ENCODE peak calls at places on chromosomes 4 and X, in five cellular contexts. W is neuronal stem cell, J is H9, P is trophoblast cell, X is H1. C is an unnamed sample.

GRCh38 chr4:2085496-2085901 is 26.4 kb downstream of the NAT8L start:
- DNase-seq in P (no peak), X (no peak), W (no peak), J (peak), C (no peak)

GRCh38 chr4:52187603-52188002 is 136.5 kb downstream of the SPATA18 start:
- DNase-seq in P (no peak), J (no peak), X (no peak), W (no peak), C (no peak)

GRCh38 chr4:159370316-159370715 is 267.4 kb downstream of the RAPGEF2 start:
- DNase-seq in W (no peak), P (no peak), J (no peak), X (no peak), C (no peak)

GRCh38 chrX:113804293-113804692 is 779.6 kb upstream of the HTR2C start:
- DNase-seq in W (no peak), X (no peak), P (no peak), J (peak), C (no peak)

GRCh38 chr4:28868831-28869230 is 1851.3 kb upstream of the PCDH7 start:
- DNase-seq in P (no peak), X (no peak), J (no peak), W (no peak), C (no peak)

GRCh38 chr4:140156529-140157171 is 2.7 kb upstream of the MAML3 start:
- DNase-seq in P (no peak), W (no peak), X (no peak), J (no peak), C (no peak)

GRCh38 chr4:142697928-142698327 is 148.2 kb downstream of the INPP4B start:
- DNase-seq in W (no peak), X (no peak), J (no peak), P (no peak), C (no peak)

GRCh38 chr4:171880136-171880535 is 66.9 kb downstream of the GALNTL6 start:
- DNase-seq in X (no peak), W (no peak), P (peak), J (no peak), C (peak)

GRCh38 chr4:19776021-19776459 is 475.7 kb upstream of the SLIT2 start:
- DNase-seq in X (peak), J (no peak), W (peak), P (peak), C (peak)

GRCh38 chrX:68532828-68533227 is 34.0 kb downstream of the YIPF6 start:
- DNase-seq in X (no peak), J (no peak), W (no peak), P (no peak), C (no peak)

GRCh38 chr4:803884-804283 is 22.0 kb downstream of the CPLX1 start:
- DNase-seq in X (no peak), W (no peak), J (no peak), P (no peak), C (no peak)

GRCh38 chrX:2819345-2820130 is 9.2 kb upstream of the GYG2 start:
- DNase-seq in W (no peak), P (no peak), X (no peak), J (no peak), C (peak)

GRCh38 chr4:2662598-2662997 is 93.5 kb downstream of the TNIP2 start:
- DNase-seq in W (no peak), X (no peak), P (peak), J (no peak), C (peak)

GRCh38 chr4:99506781-99507180 is 4.0 kb upstream of the C4orf17 start:
- DNase-seq in J (no peak), X (no peak), P (no peak), W (no peak), C (no peak)

GRCh38 chr4:119040711-119041185 is 94.9 kb upstream of the MYOZ2 start:
- DNase-seq in W (no peak), X (no peak), P (peak), J (peak), C (peak)

GRCh38 chr4:93646225-93646930 is 182.2 kb upstream of the ATOH1 start:
- DNase-seq in P (no peak), J (no peak), W (no peak), X (no peak), C (no peak)

GRCh38 chrX:107729558-107730297 is 45.9 kb downstream of the TSC22D3 start:
- DNase-seq in X (no peak), W (no peak), J (peak), P (no peak), C (peak)

GRCh38 chr4:83125738-83126141 is 11.2 kb upstream of the PLAC8 start:
- DNase-seq in P (peak), W (no peak), J (no peak), X (no peak), C (no peak)

GRCh38 chr4:87078987-87079469 is 141.4 kb downstream of the KLHL8 start:
- DNase-seq in J (no peak), P (peak), W (no peak), X (no peak), C (peak)

GRCh38 chr4:105677689-105678088 is 30.8 kb downstream of the INTS12 start:
- DNase-seq in X (no peak), J (no peak), W (no peak), P (no peak), C (no peak)

GRCh38 chr4:113858924-113859323 is 97.4 kb upstream of the CAMK2D start:
- DNase-seq in X (no peak), J (no peak), W (no peak), P (no peak), C (no peak)

GRCh38 chr4:98260047-98260578 is 1.1 kb upstream of the RAP1GDS1 start:
- DNase-seq in P (no peak), W (no peak), X (no peak), J (peak), C (no peak)

GRCh38 chr4:98262431-98262830 is 1.2 kb downstream of the RAP1GDS1 start:
- DNase-seq in X (no peak), P (no peak), W (no peak), J (no peak), C (no peak)

GRCh38 chr4:98261291-98262271 is at the start of gene RAP1GDS1:
- DNase-seq in X (no peak), J (peak), P (peak), W (peak), C (peak)

DNA sequence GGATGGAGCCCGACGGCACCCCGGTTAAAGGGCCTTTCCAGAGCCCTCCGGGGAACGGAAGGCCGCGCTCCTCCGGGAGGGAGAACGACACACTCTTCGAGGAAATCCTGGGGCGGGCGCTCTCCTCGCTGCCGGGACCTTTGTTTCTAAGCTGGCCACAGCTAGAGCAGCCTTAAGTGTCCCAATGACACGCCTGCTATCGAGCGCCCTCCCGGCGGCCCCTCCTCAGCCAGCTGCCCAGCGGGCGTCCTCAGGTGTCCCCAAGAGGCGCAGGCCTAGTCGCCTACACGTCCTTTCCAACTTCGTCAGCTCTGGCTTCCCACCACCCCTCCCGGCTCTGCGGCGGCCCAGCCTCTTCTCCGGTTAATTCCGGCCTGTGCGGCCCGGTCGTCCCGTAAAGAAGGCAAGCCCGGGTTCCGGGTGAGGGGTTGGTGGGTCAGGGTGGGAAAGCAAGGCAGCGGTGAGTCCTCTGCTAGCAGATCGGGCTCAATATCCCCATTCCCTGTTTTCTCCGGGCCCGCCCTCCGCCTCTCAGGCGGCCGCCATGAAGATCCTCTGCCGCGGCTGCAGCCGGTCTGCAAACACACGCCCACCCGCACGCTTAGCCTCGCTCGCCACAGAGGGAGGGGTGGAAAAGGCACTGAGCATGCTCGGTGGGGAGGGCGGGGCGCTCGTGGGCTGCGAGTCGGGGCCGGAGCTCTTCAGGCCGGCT is 449 bp upstream of the RAP1GDS1 start:
- DNase-seq in P (peak), J (peak), W (peak), X (peak), C (peak)
- H2BK5ac ChIP-seq in P (peak), J (peak), W (peak), X (peak), C (peak)

GRCh38 chrX:79630033-79631009 is 263.2 kb upstream of the ITM2A start:
- DNase-seq in W (no peak), X (no peak), J (no peak), P (no peak), C (no peak)
- H3K27ac ChIP-seq in W (no peak), X (no peak), J (no peak), P (no peak), C (no peak)

GRCh38 chr4:81454498-81454897 is 17.2 kb downstream of the RASGEF1B start:
- DNase-seq in P (no peak), X (no peak), J (no peak), W (no peak), C (no peak)
- H2BK12ac ChIP-seq in P (no peak), X (no peak), J (no peak), W (no peak), C (no peak)

DNA sequence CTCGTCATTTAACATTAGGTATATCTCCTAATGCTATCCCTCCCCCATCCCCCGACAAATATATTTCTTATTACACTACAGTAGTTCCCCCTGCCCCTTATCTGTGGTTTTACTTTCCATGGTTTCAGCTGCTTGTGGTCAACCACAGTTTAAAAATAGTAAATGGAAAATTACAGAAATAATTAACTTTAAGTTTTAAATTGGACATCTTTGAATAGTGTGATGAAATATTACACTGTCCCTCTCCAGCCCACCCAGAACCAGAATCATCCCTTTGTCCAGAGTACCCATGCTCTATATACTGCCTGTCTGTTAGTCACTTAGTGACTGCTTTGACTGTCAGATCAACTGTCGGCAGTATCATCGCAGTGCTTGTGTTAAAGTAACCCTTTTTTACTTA is 47.4 kb upstream of the VEGFC start:
- DNase-seq in J (no peak), X (no peak), P (no peak), W (no peak), C (peak)
- H2BK5ac ChIP-seq in J (no peak), X (no peak), P (no peak), W (no peak), C (no peak)

GRCh38 chr4:39635023-39635422 is 3.6 kb downstream of the SMIM14 start:
- DNase-seq in X (no peak), P (peak), W (no peak), J (peak), C (no peak)
- H3K27ac ChIP-seq in X (peak), P (peak), W (no peak), J (peak), C (no peak)

GRCh38 chr4:80814266-80814665 is 216.2 kb upstream of the BMP3 start:
- DNase-seq in P (no peak), X (no peak), J (no peak), W (no peak), C (no peak)
- H2BK12ac ChIP-seq in P (no peak), X (no peak), J (no peak), W (no peak), C (no peak)

DNA sequence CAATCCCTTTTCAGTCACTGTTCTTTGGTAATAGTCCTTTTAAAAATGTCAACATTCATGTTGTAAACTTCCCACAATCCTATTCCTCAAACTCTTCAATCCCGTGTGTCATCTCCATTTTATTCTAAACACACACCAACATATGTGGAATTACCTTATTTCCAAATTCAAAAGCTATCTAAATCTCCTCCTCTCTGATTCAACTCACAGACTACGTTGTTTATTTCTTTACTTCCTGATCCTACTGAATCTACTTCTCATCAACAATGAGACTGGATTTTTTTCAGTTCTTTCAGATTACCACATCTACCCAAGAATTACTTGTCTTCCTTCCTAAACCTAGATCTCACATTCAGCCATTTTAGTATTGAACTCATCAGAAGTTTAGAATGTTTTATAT is 188.2 kb downstream of the GABRB1 start:
- DNase-seq in J (no peak), P (no peak), W (no peak), X (no peak), C (peak)
- H2BK5ac ChIP-seq in J (no peak), P (no peak), W (no peak), X (no peak), C (no peak)

DNA sequence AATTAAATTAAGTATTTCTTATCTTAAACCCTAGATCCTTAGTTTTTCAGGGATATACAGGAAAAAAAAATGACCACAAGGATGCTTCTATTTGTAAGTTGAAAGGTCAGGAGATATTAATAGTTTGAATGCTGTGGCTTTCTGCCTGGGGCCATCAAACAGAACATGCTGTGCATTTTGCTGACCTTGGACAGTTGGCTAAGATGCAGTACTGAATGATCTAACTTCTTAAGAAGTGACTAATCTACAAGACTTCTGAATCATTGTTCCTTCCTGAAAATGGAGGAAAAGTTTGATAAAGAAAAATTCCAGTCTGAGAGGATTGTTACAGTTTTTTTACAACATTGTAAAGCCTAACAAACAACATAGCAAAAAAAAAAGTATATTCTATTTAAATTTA is 237.8 kb upstream of the JADE1 start:
- DNase-seq in P (peak), W (no peak), X (no peak), J (no peak), C (peak)
- H3K27ac ChIP-seq in P (no peak), W (no peak), X (no peak), J (no peak), C (no peak)

GRCh38 chr4:40915318-40916217 is 165.8 kb downstream of the NSUN7 start:
- DNase-seq in X (no peak), J (no peak), W (no peak), P (peak), C (peak)
- H2BK12ac ChIP-seq in X (no peak), J (no peak), W (no peak), P (no peak), C (no peak)